ENCODE peak calls at places on chromosomes 3 and 15, in ten cellular contexts. W is effector memory CD4-positive, alpha-beta T cell; Q is SJSA1; Y is retinal pigment epithelial cell; L is activated T-helper 1 cell treated with anti-CD3 and anti-CD28 coated beads, Interleukin-2, amount 50 U/mL, for 16 hours; I is tibial artery; F is AG08395; X is right cardiac atrium; O is GM13977; J is pancreas. B is an unnamed sample.

GRCh38 chr15:50687302-50687902 is 805 bp upstream of the TRPM7 start:
- DNase-seq in W (no peak), Q (no peak), Y (no peak), L (no peak), I (no peak), F (no peak), X (no peak), O (no peak), J (no peak), B (no peak)

GRCh38 chr3:152328841-152329240 is 60.1 kb downstream of the MBNL1 start:
- DNase-seq in W (no peak), Q (peak; percentile 69), Y (peak; percentile 42), L (no peak), I (no peak), F (peak; percentile 65), X (no peak), O (no peak), J (no peak), B (peak; percentile 23)

GRCh38 chr3:52087728-52088127 is 31.4 kb upstream of the DUSP7 start:
- DNase-seq in W (no peak), Q (no peak), Y (no peak), L (no peak), I (no peak), F (no peak), X (peak; percentile 2), O (no peak), J (no peak), B (no peak)

GRCh38 chr3:100399341-100400071 is 1.4 kb downstream of the TOMM70 start:
- DNase-seq in W (no peak), Q (no peak), Y (no peak), L (no peak), I (no peak), F (no peak), X (no peak), O (no peak), J (no peak), B (no peak)

GRCh38 chr3:147299656-147300055 is 106.7 kb downstream of the ZIC4 start:
- DNase-seq in W (no peak), Q (no peak), Y (no peak), L (no peak), I (no peak), F (no peak), X (no peak), O (no peak), J (no peak), B (no peak)

GRCh38 chr15:31200735-31201151 is 99.2 kb upstream of the TRPM1 start:
- DNase-seq in W (peak; percentile 43), Q (no peak), Y (no peak), L (peak; percentile 43), I (peak; percentile 76), F (peak; percentile 32), X (peak; percentile 91), O (no peak), J (peak; percentile 53), B (peak; percentile 42)

GRCh38 chr3:6860911-6861330 is at the start of gene GRM7:
- DNase-seq in W (no peak), Q (no peak), Y (no peak), L (no peak), I (no peak), F (no peak), X (no peak), O (no peak), J (no peak), B (no peak)

GRCh38 chr15:33994005-33994615 is 25.8 kb downstream of the CHRM5 start:
- DNase-seq in W (no peak), Q (peak; percentile 27), Y (no peak), L (no peak), I (no peak), F (no peak), X (no peak), O (no peak), J (no peak), B (no peak)

GRCh38 chr15:89898628-89899302 is 5.0 kb upstream of the AP3S2 start:
- DNase-seq in W (no peak), Q (no peak), Y (no peak), L (no peak), I (no peak), F (peak; percentile 65), X (no peak), O (peak; percentile 72), J (no peak), B (peak; percentile 59)

GRCh38 chr3:28286595-28286994 is 45.2 kb downstream of the CMC1 start:
- DNase-seq in W (no peak), Q (no peak), Y (peak; percentile 5), L (no peak), I (no peak), F (peak; percentile 50), X (no peak), O (peak; percentile 14), J (no peak), B (peak; percentile 20)

GRCh38 chr3:170997966-170998913 is 28.3 kb downstream of the SLC2A2 start:
- DNase-seq in W (no peak), Q (peak; percentile 26), Y (no peak), L (no peak), I (no peak), F (peak; percentile 6), X (no peak), O (no peak), J (peak; percentile 15), B (no peak)

GRCh38 chr3:180983136-180983535 is 6.4 kb downstream of the DNAJC19 start:
- DNase-seq in W (no peak), Q (no peak), Y (no peak), L (no peak), I (no peak), F (no peak), X (no peak), O (no peak), J (no peak), B (no peak)

GRCh38 chr3:46110701-46111493 is 83.6 kb upstream of the XCR1 start:
- DNase-seq in W (no peak), Q (peak; percentile 71), Y (peak; percentile 99), L (no peak), I (no peak), F (peak; percentile 59), X (no peak), O (no peak), J (no peak), B (peak; percentile 34)

GRCh38 chr3:129829640-129830039 is 63.9 kb downstream of the TMCC1 start:
- DNase-seq in W (no peak), Q (peak; percentile 89), Y (peak; percentile 52), L (no peak), I (peak; percentile 68), F (peak; percentile 79), X (no peak), O (peak; percentile 20), J (peak; percentile 17), B (peak; percentile 63)

GRCh38 chr3:197256836-197257444 is 41.5 kb downstream of the DLG1 start:
- DNase-seq in W (no peak), Q (peak; percentile 35), Y (no peak), L (no peak), I (no peak), F (peak; percentile 13), X (no peak), O (peak; percentile 13), J (no peak), B (peak; percentile 11)

GRCh38 chr15:91632981-91633380 is 220.5 kb upstream of the SLCO3A1 start:
- DNase-seq in W (no peak), Q (no peak), Y (no peak), L (no peak), I (no peak), F (no peak), X (no peak), O (no peak), J (no peak), B (no peak)